ENCODE peak calls at places on chromosomes 12 and 14, in nine cellular contexts. W is HL-60, J is AG04450, F is pancreas, L is MCF 10A, U is lower leg skin, M is lung, R is testis, V is GM06990. E is an unnamed sample.

GRCh38 chr12:47986266-47986610 is 18.0 kb downstream of the COL2A1 start:
- DNase-seq in M (no peak), W (no peak), J (no peak), U (no peak), L (no peak), V (no peak), R (no peak), F (no peak), E (no peak)

GRCh38 chr14:68842298-68842697 is 49.4 kb upstream of the ZFP36L1 start:
- DNase-seq in F (no peak), J (no peak), W (no peak), U (no peak), L (no peak), V (no peak), M (peak), R (no peak), E (no peak)

GRCh38 chr14:33184587-33184986 is 245.9 kb downstream of the NPAS3 start:
- DNase-seq in U (no peak), M (no peak), V (no peak), L (peak), F (no peak), R (no peak), W (no peak), J (no peak), E (no peak)

GRCh38 chr12:103774977-103775560 is 66.0 kb downstream of the NT5DC3 start:
- DNase-seq in L (no peak), M (no peak), U (no peak), F (no peak), V (no peak), J (no peak), W (no peak), R (no peak), E (no peak)

GRCh38 chr14:41062826-41063225 is 543.9 kb upstream of the LRFN5 start:
- DNase-seq in V (no peak), U (no peak), L (peak), J (no peak), R (no peak), M (no peak), F (no peak), W (no peak), E (no peak)

GRCh38 chr14:96167224-96168148 is 37.2 kb upstream of the BDKRB2 start:
- DNase-seq in F (no peak), V (no peak), M (no peak), U (no peak), W (no peak), R (no peak), L (peak), J (peak), E (peak)

GRCh38 chr12:86660488-86661171 is 404.4 kb upstream of the MGAT4C start:
- DNase-seq in V (no peak), M (no peak), R (no peak), L (peak), W (no peak), F (no peak), U (no peak), J (no peak), E (no peak)

GRCh38 chr14:104746951-104747481 is 5.9 kb upstream of the SIVA1 start:
- DNase-seq in M (no peak), U (no peak), R (no peak), J (no peak), F (peak), W (no peak), L (no peak), V (no peak), E (no peak)

GRCh38 chr14:63896278-63896720 is 43.5 kb downstream of the SYNE2 start:
- DNase-seq in M (peak), V (no peak), J (no peak), R (peak), L (peak), U (peak), W (no peak), F (peak), E (peak)

GRCh38 chr12:89370850-89371249 is 18.5 kb upstream of the DUSP6 start:
- DNase-seq in R (no peak), M (no peak), U (no peak), V (no peak), W (no peak), J (no peak), F (no peak), L (peak), E (no peak)

GRCh38 chr12:1517007-1517406 is 77.4 kb downstream of the FBXL14 start:
- DNase-seq in F (no peak), J (no peak), V (no peak), M (no peak), L (peak), W (no peak), U (no peak), R (no peak), E (peak)

GRCh38 chr14:61524936-61525292 is 170.4 kb upstream of the HIF1A start:
- DNase-seq in U (no peak), R (no peak), W (no peak), V (no peak), M (no peak), J (no peak), L (no peak), F (no peak), E (no peak)

GRCh38 chr12:9674226-9674590 is 4.7 kb downstream of the CLEC2D start:
- DNase-seq in J (no peak), U (no peak), F (no peak), W (no peak), R (no peak), V (peak), M (no peak), L (peak), E (no peak)

GRCh38 chr12:125187148-125187733 is 122.0 kb downstream of the AACS start:
- DNase-seq in F (no peak), L (no peak), M (no peak), V (no peak), U (no peak), W (no peak), R (no peak), J (no peak), E (no peak)

GRCh38 chr14:93332032-93332852 is 594 bp downstream of the BTBD7 start:
- DNase-seq in J (no peak), W (peak), R (peak), V (peak), L (peak), M (peak), U (peak), F (peak), E (no peak)

GRCh38 chr14:32233292-32233691 is 30.2 kb upstream of the RNU6-8 start:
- DNase-seq in W (no peak), M (no peak), F (no peak), L (no peak), U (no peak), V (no peak), R (no peak), J (no peak), E (no peak)

GRCh38 chr14:101355284-101355683 is 206.0 kb upstream of the DIO3 start:
- DNase-seq in L (no peak), U (no peak), R (no peak), V (no peak), F (no peak), W (no peak), M (peak), J (no peak), E (no peak)

GRCh38 chr12:4987076-4987775 is 56.5 kb upstream of the KCNA5 start:
- DNase-seq in L (no peak), R (no peak), F (no peak), M (no peak), W (no peak), J (no peak), V (no peak), U (no peak), E (no peak)

GRCh38 chr12:52990206-52990605 is 16.1 kb upstream of the EIF4B start:
- DNase-seq in M (no peak), L (no peak), J (no peak), R (no peak), W (no peak), F (no peak), V (no peak), U (no peak), E (no peak)

GRCh38 chr14:102538598-102539543 is 29.3 kb upstream of the ANKRD9 start:
- DNase-seq in F (no peak), V (no peak), R (no peak), J (no peak), L (no peak), W (no peak), U (no peak), M (no peak), E (no peak)

GRCh38 chr14:54728700-54729527 is 162.0 kb downstream of the SAMD4A start:
- DNase-seq in R (no peak), W (no peak), L (no peak), J (no peak), U (no peak), F (no peak), M (no peak), V (no peak), E (no peak)

GRCh38 chr12:65891987-65892481 is 67.8 kb downstream of the HMGA2 start:
- DNase-seq in L (peak), V (no peak), M (peak), U (peak), J (peak), W (no peak), F (peak), R (peak), E (peak)

GRCh38 chr12:79366374-79366773 is 324.4 kb downstream of the PAWR start:
- DNase-seq in W (no peak), F (no peak), V (no peak), J (no peak), L (no peak), U (no peak), M (no peak), R (no peak), E (no peak)

GRCh38 chr14:76510255-76510654 is 134.3 kb downstream of the ESRRB start:
- DNase-seq in V (no peak), L (no peak), W (no peak), U (no peak), R (no peak), M (no peak), F (no peak), J (no peak), E (no peak)

GRCh38 chr12:6764011-6764828 is 1.9 kb upstream of the PTMS start:
- DNase-seq in V (peak), M (peak), W (peak), U (peak), L (peak), J (peak), F (peak), R (peak), E (peak)

GRCh38 chr12:120183211-120183631 is 11.3 kb downstream of the GCN1 start:
- DNase-seq in F (no peak), J (no peak), U (no peak), L (no peak), M (no peak), R (peak), V (no peak), W (no peak), E (peak)

DNA sequence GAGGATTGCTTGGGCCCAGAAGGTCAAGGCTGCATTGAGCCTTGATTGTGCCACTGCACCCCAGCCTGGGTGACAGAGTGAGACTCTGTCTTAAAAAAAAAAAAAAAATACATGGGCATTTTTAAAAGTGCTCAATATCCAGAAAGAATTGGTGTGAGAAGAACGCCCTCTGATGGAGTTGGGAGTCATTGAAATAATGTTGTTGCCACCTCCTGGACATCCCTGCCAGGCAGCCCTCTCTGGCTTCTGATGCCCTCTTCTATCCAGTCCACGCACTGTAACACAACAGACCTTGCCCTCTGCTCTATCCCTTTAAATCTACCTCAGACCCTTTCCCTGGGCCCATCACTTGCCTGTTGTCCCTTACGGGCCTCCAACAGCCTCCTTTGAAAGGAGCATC is 4.9 kb downstream of the PTGDR start:
- DNase-seq in F (no peak), U (no peak), V (peak), M (no peak), W (peak), R (no peak), J (no peak), L (peak), E (no peak)
- TF ChIP-seq CTCF in F (no peak), U (no peak), V (peak), M (no peak), W (peak), R (no peak), J (peak), L (peak), E (peak)

DNA sequence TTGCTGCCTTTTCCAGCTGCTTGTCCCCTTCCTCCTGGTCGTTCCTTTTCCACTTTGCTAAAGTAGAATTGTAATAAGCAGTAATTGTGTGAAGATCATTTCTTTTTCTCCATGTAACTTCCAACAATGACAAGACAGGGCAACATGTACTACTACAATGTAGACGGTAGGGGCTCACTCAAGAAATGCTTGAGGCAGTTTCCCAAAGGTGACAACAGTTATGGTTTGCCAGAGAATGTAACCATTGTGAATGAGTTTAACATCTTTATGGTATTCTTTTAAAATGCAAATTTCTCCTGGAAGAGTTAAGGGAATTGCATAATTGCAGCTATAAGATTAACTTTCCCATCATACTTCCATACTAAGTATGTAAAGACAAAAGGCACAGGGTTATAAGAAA is 23.8 kb upstream of the PHLDA1 start:
- DNase-seq in F (no peak), R (no peak), L (no peak), U (no peak), M (no peak), W (no peak), J (no peak), V (no peak), E (no peak)
- TF ChIP-seq CTCF in F (no peak), R (no peak), L (no peak), U (no peak), M (no peak), W (no peak), J (peak), V (no peak), E (no peak)

GRCh38 chr14:52067873-52068740 is 752 bp downstream of the NID2 start:
- DNase-seq in L (no peak), J (no peak), V (peak), W (no peak), U (no peak), M (no peak), F (peak), R (peak), E (no peak)

GRCh38 chr14:52072266-52072780 is 3.5 kb upstream of the NID2 start:
- DNase-seq in W (no peak), U (no peak), F (no peak), V (no peak), R (no peak), L (no peak), J (no peak), M (no peak), E (no peak)

GRCh38 chr14:52071675-52072074 is 2.8 kb upstream of the NID2 start:
- DNase-seq in V (no peak), W (no peak), R (no peak), J (no peak), F (no peak), U (no peak), L (no peak), M (no peak), E (no peak)

GRCh38 chr14:52068741-52069616 is at the start of gene NID2:
- DNase-seq in R (peak), U (peak), L (no peak), J (peak), W (peak), V (peak), M (peak), F (peak), E (peak)

DNA sequence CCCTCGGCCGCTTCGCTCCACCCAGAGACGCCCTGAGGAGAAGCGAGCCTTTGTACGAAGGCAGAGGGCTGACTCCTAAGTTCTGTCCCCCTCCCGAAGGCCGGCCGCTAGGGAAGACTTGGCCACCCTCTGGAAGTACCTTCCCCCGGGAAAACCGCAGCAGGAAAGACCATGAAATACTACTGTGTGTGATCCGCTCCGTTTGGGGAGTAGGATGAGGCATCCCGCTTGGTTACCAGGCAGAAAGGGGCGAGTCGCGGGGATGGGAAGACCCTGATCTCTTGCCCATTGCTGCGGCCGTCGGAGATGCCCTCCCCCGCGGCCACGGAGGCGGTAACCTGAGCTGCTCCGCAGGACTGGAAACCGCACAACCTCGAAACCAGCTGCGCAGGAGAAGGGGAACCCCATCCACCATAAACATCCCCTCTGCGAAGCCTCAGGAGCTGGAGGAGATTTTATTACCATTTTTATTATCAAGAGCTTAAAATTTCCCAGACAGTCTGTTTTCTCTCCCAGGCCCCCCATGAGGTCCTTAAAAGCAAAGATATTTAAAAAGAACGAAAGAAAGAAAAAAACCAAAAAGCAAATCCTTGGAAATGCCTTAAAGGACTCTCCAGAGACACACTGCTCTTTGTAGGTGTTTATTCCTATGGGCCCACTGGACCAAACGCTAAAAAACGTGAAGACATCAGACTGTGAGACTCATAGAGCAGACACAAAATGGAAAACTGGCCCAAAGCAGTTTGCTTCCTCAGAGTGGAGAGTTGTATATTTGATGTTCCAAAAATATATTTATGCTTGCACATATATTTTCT is 965 bp upstream of the NID2 start:
- DNase-seq in J (no peak), F (peak), R (peak), M (no peak), L (no peak), V (peak), W (no peak), U (no peak), E (no peak)
- TF ChIP-seq CTCF in J (peak), F (no peak), R (no peak), M (no peak), L (no peak), V (no peak), W (no peak), U (no peak), E (no peak)

GRCh38 chr12:12008931-12009611 is 61.7 kb upstream of the BCL2L14 start:
- DNase-seq in M (peak), V (peak), R (no peak), L (peak), W (peak), F (no peak), U (no peak), J (no peak), E (no peak)
- TF ChIP-seq CTCF in M (no peak), V (peak), R (no peak), L (no peak), W (no peak), F (no peak), U (no peak), J (no peak), E (no peak)

GRCh38 chr12:29556363-29556762 is 58.9 kb upstream of the OVCH1 start:
- DNase-seq in J (no peak), F (no peak), R (no peak), U (no peak), V (no peak), W (no peak), L (no peak), M (no peak), E (no peak)

GRCh38 chr12:29552994-29553748 is 55.7 kb upstream of the OVCH1 start:
- DNase-seq in F (no peak), M (no peak), V (no peak), L (no peak), U (no peak), W (no peak), J (no peak), R (no peak), E (no peak)

GRCh38 chr12:29547844-29548243 is 50.4 kb upstream of the OVCH1 start:
- DNase-seq in L (no peak), U (no peak), F (no peak), V (no peak), M (no peak), W (no peak), R (no peak), J (no peak), E (no peak)

GRCh38 chr12:29551879-29552278 is 54.4 kb upstream of the OVCH1 start:
- DNase-seq in F (no peak), J (no peak), W (no peak), V (no peak), M (no peak), U (no peak), L (no peak), R (no peak), E (no peak)

DNA sequence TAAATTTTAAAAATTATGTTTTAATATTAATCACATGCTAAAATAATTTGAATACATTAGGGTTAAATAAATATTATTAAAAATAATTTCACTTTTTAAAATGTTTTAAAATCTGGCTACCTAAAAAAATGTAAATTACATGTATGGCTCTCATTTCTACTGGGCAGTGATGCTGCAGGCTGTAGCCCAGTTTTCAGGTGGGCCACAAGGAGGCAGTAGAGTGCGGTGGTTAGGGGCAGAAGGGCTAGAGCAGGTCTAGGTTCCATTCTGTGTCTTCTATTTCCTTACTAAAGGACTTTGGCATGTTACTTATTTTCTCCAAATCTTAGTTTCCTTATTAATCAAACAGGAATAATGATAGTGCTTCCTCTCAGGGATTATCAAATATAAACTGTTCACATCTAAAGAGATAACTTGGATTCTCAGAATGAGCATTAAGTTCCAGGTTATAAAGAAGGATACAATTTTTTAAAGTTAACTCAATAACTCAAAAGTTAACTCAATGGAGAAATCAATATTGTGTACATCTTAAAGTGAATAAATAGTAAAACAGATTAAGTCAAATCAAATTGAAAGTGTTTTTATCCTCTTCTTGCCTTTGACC is 54.9 kb upstream of the OVCH1 start:
- DNase-seq in R (peak), V (no peak), J (peak), W (peak), F (peak), U (no peak), L (peak), M (peak), E (no peak)
- TF ChIP-seq CTCF in R (peak), V (peak), J (peak), W (peak), F (peak), U (peak), L (peak), M (peak), E (peak)

GRCh38 chr12:72230589-72230988 is 41.6 kb upstream of the TRHDE start:
- DNase-seq in M (no peak), R (no peak), V (no peak), L (no peak), J (peak), W (no peak), F (no peak), U (no peak), E (no peak)
- TF ChIP-seq CTCF in M (no peak), R (no peak), V (no peak), L (no peak), J (no peak), W (no peak), F (no peak), U (no peak), E (no peak)

E was measured in AG09319.